ENCODE peak calls at places on chromosomes 3 and 15, in eight cellular contexts. One of them, this sample, is unnamed.
A peak's percentile ranks its signal among the peaks of the same experiment; 100 is the strongest.

GRCh38 chr3:134761213-134761612 is 33.8 kb upstream of the EPHB1 start:
- DNase-seq in frontal cortex: no peak
- DNase-seq in stimulated activated CD4-positive, alpha-beta T cell treated with anti-CD3 and anti-CD28 coated beads, Interleukin-15, amount 100 ng/mL, for 1 hour: no peak
- DNase-seq in skeletal muscle cell: no peak
- DNase-seq in T-cell: no peak
- DNase-seq in islet precursor cell: no peak
- DNase-seq in activated naive CD4-positive, alpha-beta T cell: no peak
- DNase-seq in HT1080: no peak
- DNase-seq in this sample: no peak

GRCh38 chr3:169218314-169218983 is 445.1 kb downstream of the MECOM start:
- DNase-seq in frontal cortex: no peak
- DNase-seq in stimulated activated CD4-positive, alpha-beta T cell treated with anti-CD3 and anti-CD28 coated beads, Interleukin-15, amount 100 ng/mL, for 1 hour: no peak
- DNase-seq in skeletal muscle cell: no peak
- DNase-seq in T-cell: no peak
- DNase-seq in islet precursor cell: peak; percentile 82
- DNase-seq in activated naive CD4-positive, alpha-beta T cell: no peak
- DNase-seq in HT1080: peak; percentile 87
- DNase-seq in this sample: peak; percentile 95

GRCh38 chr3:149600619-149601018 is 57.2 kb downstream of the WWTR1 start:
- DNase-seq in frontal cortex: no peak
- DNase-seq in stimulated activated CD4-positive, alpha-beta T cell treated with anti-CD3 and anti-CD28 coated beads, Interleukin-15, amount 100 ng/mL, for 1 hour: no peak
- DNase-seq in skeletal muscle cell: no peak
- DNase-seq in T-cell: no peak
- DNase-seq in islet precursor cell: no peak
- DNase-seq in activated naive CD4-positive, alpha-beta T cell: no peak
- DNase-seq in HT1080: no peak
- DNase-seq in this sample: peak; percentile 94

GRCh38 chr3:46100812-46101211 is 73.5 kb upstream of the XCR1 start:
- DNase-seq in frontal cortex: no peak
- DNase-seq in stimulated activated CD4-positive, alpha-beta T cell treated with anti-CD3 and anti-CD28 coated beads, Interleukin-15, amount 100 ng/mL, for 1 hour: no peak
- DNase-seq in skeletal muscle cell: no peak
- DNase-seq in T-cell: no peak
- DNase-seq in islet precursor cell: no peak
- DNase-seq in activated naive CD4-positive, alpha-beta T cell: no peak
- DNase-seq in HT1080: no peak
- DNase-seq in this sample: no peak

GRCh38 chr3:42683875-42684593 is 1.3 kb upstream of the KLHL40 start:
- DNase-seq in frontal cortex: peak; percentile 79
- DNase-seq in stimulated activated CD4-positive, alpha-beta T cell treated with anti-CD3 and anti-CD28 coated beads, Interleukin-15, amount 100 ng/mL, for 1 hour: no peak
- DNase-seq in skeletal muscle cell: peak; percentile 89
- DNase-seq in T-cell: no peak
- DNase-seq in islet precursor cell: peak; percentile 96
- DNase-seq in activated naive CD4-positive, alpha-beta T cell: no peak
- DNase-seq in HT1080: peak; percentile 86
- DNase-seq in this sample: peak; percentile 84

GRCh38 chr15:59522988-59523461 is 85.0 kb downstream of the FAM81A start:
- DNase-seq in frontal cortex: no peak
- DNase-seq in stimulated activated CD4-positive, alpha-beta T cell treated with anti-CD3 and anti-CD28 coated beads, Interleukin-15, amount 100 ng/mL, for 1 hour: no peak
- DNase-seq in skeletal muscle cell: no peak
- DNase-seq in T-cell: peak; percentile 60
- DNase-seq in islet precursor cell: peak; percentile 27
- DNase-seq in activated naive CD4-positive, alpha-beta T cell: no peak
- DNase-seq in HT1080: no peak
- DNase-seq in this sample: no peak

GRCh38 chr3:69671082-69671952 is 67.9 kb upstream of the MITF start:
- DNase-seq in frontal cortex: peak; percentile 43
- DNase-seq in stimulated activated CD4-positive, alpha-beta T cell treated with anti-CD3 and anti-CD28 coated beads, Interleukin-15, amount 100 ng/mL, for 1 hour: no peak
- DNase-seq in skeletal muscle cell: no peak
- DNase-seq in T-cell: no peak
- DNase-seq in islet precursor cell: no peak
- DNase-seq in activated naive CD4-positive, alpha-beta T cell: no peak
- DNase-seq in HT1080: peak; percentile 58
- DNase-seq in this sample: peak; percentile 49

GRCh38 chr3:118587037-118587741 is 447.5 kb downstream of the IGSF11 start:
- DNase-seq in frontal cortex: no peak
- DNase-seq in stimulated activated CD4-positive, alpha-beta T cell treated with anti-CD3 and anti-CD28 coated beads, Interleukin-15, amount 100 ng/mL, for 1 hour: no peak
- DNase-seq in skeletal muscle cell: no peak
- DNase-seq in T-cell: no peak
- DNase-seq in islet precursor cell: no peak
- DNase-seq in activated naive CD4-positive, alpha-beta T cell: no peak
- DNase-seq in HT1080: peak; percentile 61
- DNase-seq in this sample: no peak

GRCh38 chr15:62483817-62484216 is 318.7 kb upstream of the C2CD4B start:
- DNase-seq in frontal cortex: no peak
- DNase-seq in stimulated activated CD4-positive, alpha-beta T cell treated with anti-CD3 and anti-CD28 coated beads, Interleukin-15, amount 100 ng/mL, for 1 hour: no peak
- DNase-seq in skeletal muscle cell: no peak
- DNase-seq in T-cell: no peak
- DNase-seq in islet precursor cell: no peak
- DNase-seq in activated naive CD4-positive, alpha-beta T cell: no peak
- DNase-seq in HT1080: no peak
- DNase-seq in this sample: no peak

GRCh38 chr15:27254801-27255200 is 283.8 kb downstream of the GABRG3 start:
- DNase-seq in frontal cortex: no peak
- DNase-seq in stimulated activated CD4-positive, alpha-beta T cell treated with anti-CD3 and anti-CD28 coated beads, Interleukin-15, amount 100 ng/mL, for 1 hour: no peak
- DNase-seq in skeletal muscle cell: no peak
- DNase-seq in T-cell: no peak
- DNase-seq in islet precursor cell: no peak
- DNase-seq in activated naive CD4-positive, alpha-beta T cell: no peak
- DNase-seq in HT1080: no peak
- DNase-seq in this sample: no peak

GRCh38 chr15:26882616-26883365 is 15.9 kb downstream of the GABRA5 start:
- DNase-seq in frontal cortex: no peak
- DNase-seq in stimulated activated CD4-positive, alpha-beta T cell treated with anti-CD3 and anti-CD28 coated beads, Interleukin-15, amount 100 ng/mL, for 1 hour: no peak
- DNase-seq in skeletal muscle cell: no peak
- DNase-seq in T-cell: no peak
- DNase-seq in islet precursor cell: no peak
- DNase-seq in activated naive CD4-positive, alpha-beta T cell: no peak
- DNase-seq in HT1080: no peak
- DNase-seq in this sample: no peak

GRCh38 chr3:172194702-172195392 is 155.5 kb downstream of the FNDC3B start:
- DNase-seq in frontal cortex: no peak
- DNase-seq in stimulated activated CD4-positive, alpha-beta T cell treated with anti-CD3 and anti-CD28 coated beads, Interleukin-15, amount 100 ng/mL, for 1 hour: no peak
- DNase-seq in skeletal muscle cell: no peak
- DNase-seq in T-cell: no peak
- DNase-seq in islet precursor cell: no peak
- DNase-seq in activated naive CD4-positive, alpha-beta T cell: no peak
- DNase-seq in HT1080: peak; percentile 34
- DNase-seq in this sample: no peak

GRCh38 chr3:128449111-128449638 is 17.5 kb downstream of the DNAJB8 start:
- DNase-seq in frontal cortex: no peak
- DNase-seq in stimulated activated CD4-positive, alpha-beta T cell treated with anti-CD3 and anti-CD28 coated beads, Interleukin-15, amount 100 ng/mL, for 1 hour: no peak
- DNase-seq in skeletal muscle cell: no peak
- DNase-seq in T-cell: no peak
- DNase-seq in islet precursor cell: no peak
- DNase-seq in activated naive CD4-positive, alpha-beta T cell: no peak
- DNase-seq in HT1080: no peak
- DNase-seq in this sample: peak; percentile 28

GRCh38 chr3:90241481-90241880 is 1134.1 kb downstream of the EPHA3 start:
- DNase-seq in frontal cortex: no peak
- DNase-seq in stimulated activated CD4-positive, alpha-beta T cell treated with anti-CD3 and anti-CD28 coated beads, Interleukin-15, amount 100 ng/mL, for 1 hour: no peak
- DNase-seq in skeletal muscle cell: no peak
- DNase-seq in T-cell: no peak
- DNase-seq in islet precursor cell: no peak
- DNase-seq in activated naive CD4-positive, alpha-beta T cell: no peak
- DNase-seq in HT1080: peak; percentile 1
- DNase-seq in this sample: no peak

GRCh38 chr15:85597155-85597815 is 197.4 kb downstream of the KLHL25 start:
- DNase-seq in frontal cortex: no peak
- DNase-seq in stimulated activated CD4-positive, alpha-beta T cell treated with anti-CD3 and anti-CD28 coated beads, Interleukin-15, amount 100 ng/mL, for 1 hour: no peak
- DNase-seq in skeletal muscle cell: no peak
- DNase-seq in T-cell: no peak
- DNase-seq in islet precursor cell: no peak
- DNase-seq in activated naive CD4-positive, alpha-beta T cell: no peak
- DNase-seq in HT1080: peak; percentile 50
- DNase-seq in this sample: no peak

GRCh38 chr3:148090156-148090555 is 607.5 kb upstream of the AGTR1 start:
- DNase-seq in frontal cortex: no peak
- DNase-seq in stimulated activated CD4-positive, alpha-beta T cell treated with anti-CD3 and anti-CD28 coated beads, Interleukin-15, amount 100 ng/mL, for 1 hour: no peak
- DNase-seq in skeletal muscle cell: no peak
- DNase-seq in T-cell: no peak
- DNase-seq in islet precursor cell: no peak
- DNase-seq in activated naive CD4-positive, alpha-beta T cell: no peak
- DNase-seq in HT1080: no peak
- DNase-seq in this sample: no peak

GRCh38 chr3:17979248-17979647 is 236.8 kb upstream of the TBC1D5 start:
- DNase-seq in frontal cortex: no peak
- DNase-seq in stimulated activated CD4-positive, alpha-beta T cell treated with anti-CD3 and anti-CD28 coated beads, Interleukin-15, amount 100 ng/mL, for 1 hour: no peak
- DNase-seq in skeletal muscle cell: no peak
- DNase-seq in T-cell: no peak
- DNase-seq in islet precursor cell: no peak
- DNase-seq in activated naive CD4-positive, alpha-beta T cell: no peak
- DNase-seq in HT1080: no peak
- DNase-seq in this sample: no peak

GRCh38 chr3:118059096-118059495 is 975.5 kb downstream of the IGSF11 start:
- DNase-seq in frontal cortex: no peak
- DNase-seq in stimulated activated CD4-positive, alpha-beta T cell treated with anti-CD3 and anti-CD28 coated beads, Interleukin-15, amount 100 ng/mL, for 1 hour: no peak
- DNase-seq in skeletal muscle cell: no peak
- DNase-seq in T-cell: no peak
- DNase-seq in islet precursor cell: no peak
- DNase-seq in activated naive CD4-positive, alpha-beta T cell: no peak
- DNase-seq in HT1080: no peak
- DNase-seq in this sample: no peak

GRCh38 chr3:150401285-150401684 is 6.8 kb upstream of the TSC22D2 start:
- DNase-seq in frontal cortex: no peak
- DNase-seq in stimulated activated CD4-positive, alpha-beta T cell treated with anti-CD3 and anti-CD28 coated beads, Interleukin-15, amount 100 ng/mL, for 1 hour: no peak
- DNase-seq in skeletal muscle cell: no peak
- DNase-seq in T-cell: no peak
- DNase-seq in islet precursor cell: no peak
- DNase-seq in activated naive CD4-positive, alpha-beta T cell: no peak
- DNase-seq in HT1080: no peak
- DNase-seq in this sample: no peak

GRCh38 chr15:25715536-25716413 is 147.4 kb downstream of the ATP10A start:
- DNase-seq in frontal cortex: no peak
- DNase-seq in stimulated activated CD4-positive, alpha-beta T cell treated with anti-CD3 and anti-CD28 coated beads, Interleukin-15, amount 100 ng/mL, for 1 hour: no peak
- DNase-seq in skeletal muscle cell: no peak
- DNase-seq in T-cell: no peak
- DNase-seq in islet precursor cell: no peak
- DNase-seq in activated naive CD4-positive, alpha-beta T cell: no peak
- DNase-seq in HT1080: no peak
- DNase-seq in this sample: no peak

GRCh38 chr3:134718736-134719135 is 67.9 kb upstream of the KY start:
- DNase-seq in frontal cortex: no peak
- DNase-seq in stimulated activated CD4-positive, alpha-beta T cell treated with anti-CD3 and anti-CD28 coated beads, Interleukin-15, amount 100 ng/mL, for 1 hour: no peak
- DNase-seq in skeletal muscle cell: no peak
- DNase-seq in T-cell: no peak
- DNase-seq in islet precursor cell: no peak
- DNase-seq in activated naive CD4-positive, alpha-beta T cell: no peak
- DNase-seq in HT1080: no peak
- DNase-seq in this sample: no peak

GRCh38 chr3:149936812-149937230 is 33.9 kb downstream of the PFN2 start:
- DNase-seq in frontal cortex: peak; percentile 13
- DNase-seq in stimulated activated CD4-positive, alpha-beta T cell treated with anti-CD3 and anti-CD28 coated beads, Interleukin-15, amount 100 ng/mL, for 1 hour: no peak
- DNase-seq in skeletal muscle cell: peak; percentile 11
- DNase-seq in T-cell: no peak
- DNase-seq in islet precursor cell: peak; percentile 81
- DNase-seq in activated naive CD4-positive, alpha-beta T cell: no peak
- DNase-seq in HT1080: peak; percentile 65
- DNase-seq in this sample: peak; percentile 75

GRCh38 chr3:154421067-154421466 is 8.9 kb downstream of the GPR149 start:
- DNase-seq in frontal cortex: no peak
- DNase-seq in stimulated activated CD4-positive, alpha-beta T cell treated with anti-CD3 and anti-CD28 coated beads, Interleukin-15, amount 100 ng/mL, for 1 hour: no peak
- DNase-seq in skeletal muscle cell: no peak
- DNase-seq in T-cell: no peak
- DNase-seq in islet precursor cell: peak; percentile 47
- DNase-seq in activated naive CD4-positive, alpha-beta T cell: no peak
- DNase-seq in HT1080: no peak
- DNase-seq in this sample: peak; percentile 3

GRCh38 chr3:108887777-108888176 is 65.2 kb downstream of the TRAT1 start:
- DNase-seq in frontal cortex: no peak
- DNase-seq in stimulated activated CD4-positive, alpha-beta T cell treated with anti-CD3 and anti-CD28 coated beads, Interleukin-15, amount 100 ng/mL, for 1 hour: no peak
- DNase-seq in skeletal muscle cell: no peak
- DNase-seq in T-cell: no peak
- DNase-seq in islet precursor cell: no peak
- DNase-seq in activated naive CD4-positive, alpha-beta T cell: no peak
- DNase-seq in HT1080: no peak
- DNase-seq in this sample: no peak

This sample was measured in lung microvascular endothelial cell.